ENCODE peak calls at places on chromosomes 1 and 21, in eight cellular contexts. N is adrenal gland, H is suprapubic skin, D is HFF-Myc, J is neural crest cell, K is colonic mucosa, B is A549, I is endodermal cell. P is an unnamed sample.

GRCh38 chr1:221801773-221802516 is 60.1 kb upstream of the DUSP10 start:
- DNase-seq in N (no peak), H (no peak), D (no peak), J (no peak), K (no peak), B (peak; percentile 21), I (peak; percentile 66), P (peak; percentile 30)

GRCh38 chr1:84998642-84999280 is 1.8 kb upstream of the MCOLN2 start:
- DNase-seq in N (no peak), H (no peak), D (no peak), J (peak; percentile 2), K (no peak), B (no peak), I (peak; percentile 46), P (no peak)

GRCh38 chr1:198619375-198620140 is 19.3 kb upstream of the PTPRC start:
- DNase-seq in N (no peak), H (no peak), D (no peak), J (no peak), K (no peak), B (no peak), I (no peak), P (no peak)

GRCh38 chr1:27356628-27357280 is 10.0 kb downstream of the MAP3K6 start:
- DNase-seq in N (no peak), H (no peak), D (no peak), J (no peak), K (peak; percentile 90), B (no peak), I (no peak), P (no peak)

GRCh38 chr21:32257952-32258785 is 20.7 kb downstream of the MIS18A start:
- DNase-seq in N (peak; percentile 84), H (no peak), D (peak; percentile 70), J (peak; percentile 65), K (peak; percentile 67), B (peak; percentile 70), I (peak; percentile 88), P (peak; percentile 54)

GRCh38 chr1:228141082-228141870 is 1.2 kb downstream of the GUK1 start:
- DNase-seq in N (peak; percentile 45), H (no peak), D (no peak), J (no peak), K (peak; percentile 52), B (no peak), I (peak; percentile 36), P (no peak)

GRCh38 chr21:32135401-32136363 is 143.2 kb downstream of the MIS18A start:
- DNase-seq in N (no peak), H (no peak), D (peak; percentile 89), J (no peak), K (no peak), B (no peak), I (peak; percentile 42), P (no peak)

GRCh38 chr1:152186556-152187285 is 27.7 kb upstream of the RPTN start:
- DNase-seq in N (no peak), H (no peak), D (no peak), J (no peak), K (no peak), B (no peak), I (no peak), P (no peak)

GRCh38 chr1:156859523-156860112 is 701 bp upstream of the INSRR start:
- DNase-seq in N (no peak), H (no peak), D (no peak), J (peak; percentile 37), K (no peak), B (peak; percentile 24), I (peak; percentile 81), P (no peak)

GRCh38 chr1:174262747-174263241 is 103.5 kb downstream of the RABGAP1L start:
- DNase-seq in N (no peak), H (no peak), D (peak; percentile 41), J (peak; percentile 2), K (no peak), B (peak; percentile 53), I (peak; percentile 58), P (peak; percentile 34)

GRCh38 chr1:15177710-15178166 is 24.2 kb downstream of the TMEM51 start:
- DNase-seq in N (no peak), H (no peak), D (no peak), J (no peak), K (no peak), B (no peak), I (no peak), P (no peak)

GRCh38 chr1:44312652-44313196 is 42.3 kb downstream of the ERI3 start:
- DNase-seq in N (no peak), H (no peak), D (no peak), J (no peak), K (no peak), B (no peak), I (no peak), P (no peak)

GRCh38 chr1:44316231-44316759 is 38.8 kb downstream of the ERI3 start:
- DNase-seq in N (no peak), H (no peak), D (no peak), J (no peak), K (no peak), B (no peak), I (peak; percentile 63), P (no peak)

GRCh38 chr1:44315521-44315920 is 39.5 kb downstream of the ERI3 start:
- DNase-seq in N (no peak), H (no peak), D (no peak), J (no peak), K (no peak), B (no peak), I (no peak), P (no peak)

GRCh38 chr1:44313265-44313918 is 41.7 kb downstream of the ERI3 start:
- DNase-seq in N (no peak), H (no peak), D (no peak), J (no peak), K (no peak), B (no peak), I (no peak), P (no peak)

DNA sequence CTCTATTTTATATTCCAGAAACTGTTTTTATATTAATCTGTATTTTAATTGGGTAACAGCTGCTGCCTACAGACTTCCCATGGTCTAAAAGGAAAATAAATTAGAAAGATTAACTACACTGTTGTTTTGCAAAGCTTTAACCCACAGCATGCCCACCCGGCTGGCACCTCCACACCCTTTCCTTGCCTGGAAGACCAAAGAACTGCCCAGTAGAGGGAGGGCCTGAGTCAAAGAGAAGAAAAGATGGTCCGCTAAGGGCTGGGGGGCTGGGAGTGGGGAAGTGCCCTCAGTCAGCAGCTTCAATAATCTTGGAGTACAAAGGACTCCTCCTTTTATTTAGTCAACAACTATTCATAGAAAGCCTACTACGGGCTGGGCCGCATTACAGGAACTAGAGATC is 40.7 kb downstream of the ERI3 start:
- DNase-seq in N (no peak), H (no peak), D (no peak), J (no peak), K (no peak), B (no peak), I (peak; percentile 68), P (no peak)
- TF ChIP-seq CTCF in N (no peak), H (no peak), D (peak; percentile 20), J (peak; percentile 27), K (no peak), B (peak; percentile 17), I (peak; percentile 71), P (peak; percentile 7)

DNA sequence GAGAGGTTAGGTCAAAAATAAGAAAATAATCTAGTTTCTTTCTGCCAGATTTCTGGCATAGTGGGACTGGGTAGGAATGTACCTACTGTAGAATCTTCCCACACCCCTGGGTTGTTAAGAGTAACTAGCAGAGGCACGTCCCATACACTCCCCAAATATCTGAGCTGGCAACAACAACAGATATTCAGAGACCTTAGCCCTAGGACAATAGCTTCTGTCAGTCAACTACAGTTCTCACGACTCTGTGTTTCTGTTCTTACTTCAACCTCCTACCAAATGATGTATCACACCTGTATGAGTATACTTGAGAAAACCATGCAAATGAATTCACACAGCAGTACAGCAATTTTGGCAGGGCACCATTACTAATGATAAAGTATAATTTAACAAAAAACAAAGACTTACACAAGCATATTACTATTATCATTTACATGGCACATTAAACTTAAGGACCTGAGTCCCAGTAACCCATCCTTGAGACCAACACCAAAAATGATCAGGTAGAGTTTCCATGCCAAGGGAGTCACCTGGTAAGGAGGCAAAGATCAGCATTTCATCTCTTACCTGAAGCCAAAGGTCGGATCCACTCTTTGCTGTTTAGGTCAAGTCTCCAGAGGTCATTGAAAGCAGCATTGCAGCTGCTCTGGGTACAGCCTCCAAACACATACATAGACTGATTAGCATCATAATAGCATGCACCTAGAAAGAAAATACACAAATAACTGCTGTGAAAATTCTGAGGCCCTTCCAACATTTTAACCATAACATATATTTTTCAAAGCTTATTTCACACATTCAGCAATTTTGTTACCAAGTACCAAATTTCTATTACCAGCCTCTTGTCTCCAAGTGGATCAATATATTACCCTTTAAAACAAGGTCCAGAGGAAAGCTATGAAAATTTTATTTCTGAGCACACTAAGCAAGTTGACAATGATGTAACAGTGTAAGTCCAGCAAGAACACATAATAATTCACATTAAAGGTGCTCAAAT is 57.5 kb upstream of the CPLANE2 start:
- DNase-seq in N (no peak), H (no peak), D (no peak), J (no peak), K (no peak), B (no peak), I (no peak), P (no peak)
- TF ChIP-seq CTCF in N (no peak), H (no peak), D (no peak), J (no peak), K (no peak), B (no peak), I (no peak), P (no peak)

GRCh38 chr1:55057956-55058298 is 18.6 kb downstream of the PCSK9 start:
- DNase-seq in N (no peak), H (peak; percentile 65), D (no peak), J (no peak), K (no peak), B (no peak), I (no peak), P (no peak)

GRCh38 chr1:55055951-55056631 is 16.7 kb downstream of the PCSK9 start:
- DNase-seq in N (no peak), H (peak; percentile 52), D (no peak), J (no peak), K (no peak), B (no peak), I (no peak), P (no peak)

GRCh38 chr1:55055084-55055882 is 15.9 kb downstream of the PCSK9 start:
- DNase-seq in N (no peak), H (peak; percentile 56), D (no peak), J (no peak), K (no peak), B (no peak), I (no peak), P (no peak)

GRCh38 chr1:55057270-55057955 is 18.1 kb downstream of the PCSK9 start:
- DNase-seq in N (no peak), H (peak; percentile 45), D (no peak), J (no peak), K (no peak), B (no peak), I (no peak), P (no peak)

GRCh38 chr1:55056632-55056992 is 17.3 kb downstream of the PCSK9 start:
- DNase-seq in N (no peak), H (peak; percentile 41), D (no peak), J (no peak), K (no peak), B (no peak), I (no peak), P (no peak)
- TF ChIP-seq CTCF in N (no peak), H (no peak), D (no peak), J (no peak), K (no peak), B (no peak), I (no peak), P (no peak)

GRCh38 chr1:215517441-215517891 is 49.6 kb upstream of the KCTD3 start:
- DNase-seq in N (no peak), H (no peak), D (peak; percentile 49), J (no peak), K (no peak), B (peak; percentile 28), I (peak; percentile 73), P (peak; percentile 65)
- TF ChIP-seq CTCF in N (no peak), H (no peak), D (peak; percentile 51), J (peak; percentile 44), K (no peak), B (no peak), I (peak; percentile 78), P (peak; percentile 55)

GRCh38 chr1:111334169-111334568 is 43.5 kb downstream of the CHIA start:
- DNase-seq in N (peak; percentile 35), H (no peak), D (peak; percentile 10), J (no peak), K (no peak), B (peak; percentile 20), I (peak; percentile 71), P (peak; percentile 11)
- TF ChIP-seq CTCF in N (peak; percentile 30), H (peak; percentile 52), D (peak; percentile 59), J (peak; percentile 82), K (no peak), B (peak; percentile 23), I (peak; percentile 95), P (peak; percentile 68)

P was measured in AG04450.